ENCODE peak calls at places on chromosomes 3 and 15, in nine cellular contexts. One of them, this sample, is unnamed.

GRCh38 chr3:23455084-23455483 is 252.0 kb downstream of the UBE2E2 start:
- DNase-seq in HCT116: no peak
- DNase-seq in left ventricle myocardium inferior: no peak
- DNase-seq in ovary: peak; percentile 31
- DNase-seq in heart left ventricle: no peak
- DNase-seq in osteoblast: peak; percentile 89
- DNase-seq in fibroblast of lung: peak; percentile 87
- DNase-seq in psoas muscle: no peak
- DNase-seq in thoracic aorta: no peak
- DNase-seq in this sample: no peak

GRCh38 chr3:47617061-47618010 is 38.7 kb upstream of the CSPG5 start:
- DNase-seq in HCT116: no peak
- DNase-seq in heart left ventricle: no peak
- DNase-seq in left ventricle myocardium inferior: no peak
- DNase-seq in fibroblast of lung: peak; percentile 28
- DNase-seq in psoas muscle: no peak
- DNase-seq in osteoblast: no peak
- DNase-seq in ovary: no peak
- DNase-seq in thoracic aorta: no peak
- DNase-seq in this sample: no peak

GRCh38 chr15:78056714-78057269 is 20.7 kb downstream of the TBC1D2B start:
- DNase-seq in HCT116: no peak
- DNase-seq in fibroblast of lung: peak; percentile 54
- DNase-seq in osteoblast: peak; percentile 42
- DNase-seq in psoas muscle: no peak
- DNase-seq in left ventricle myocardium inferior: no peak
- DNase-seq in ovary: no peak
- DNase-seq in heart left ventricle: no peak
- DNase-seq in thoracic aorta: no peak
- DNase-seq in this sample: peak; percentile 51

GRCh38 chr3:45612918-45613602 is 18.5 kb downstream of the LIMD1 start:
- DNase-seq in thoracic aorta: no peak
- DNase-seq in left ventricle myocardium inferior: no peak
- DNase-seq in ovary: no peak
- DNase-seq in heart left ventricle: no peak
- DNase-seq in fibroblast of lung: peak; percentile 45
- DNase-seq in osteoblast: no peak
- DNase-seq in psoas muscle: no peak
- DNase-seq in HCT116: no peak
- DNase-seq in this sample: no peak

GRCh38 chr15:75339531-75340240 is 3.8 kb downstream of the COMMD4 start:
- DNase-seq in ovary: no peak
- DNase-seq in fibroblast of lung: no peak
- DNase-seq in HCT116: no peak
- DNase-seq in heart left ventricle: no peak
- DNase-seq in left ventricle myocardium inferior: no peak
- DNase-seq in thoracic aorta: no peak
- DNase-seq in psoas muscle: no peak
- DNase-seq in osteoblast: no peak
- DNase-seq in this sample: peak; percentile 37

GRCh38 chr15:68208641-68209240 is 3.6 kb upstream of the CALML4 start:
- DNase-seq in heart left ventricle: peak; percentile 6
- DNase-seq in fibroblast of lung: no peak
- DNase-seq in left ventricle myocardium inferior: no peak
- DNase-seq in osteoblast: no peak
- DNase-seq in HCT116: no peak
- DNase-seq in thoracic aorta: no peak
- DNase-seq in ovary: no peak
- DNase-seq in psoas muscle: no peak
- DNase-seq in this sample: peak; percentile 29

GRCh38 chr15:75985966-75986365 is 26.3 kb downstream of the NRG4 start:
- DNase-seq in ovary: no peak
- DNase-seq in fibroblast of lung: peak; percentile 6
- DNase-seq in HCT116: no peak
- DNase-seq in thoracic aorta: no peak
- DNase-seq in psoas muscle: no peak
- DNase-seq in left ventricle myocardium inferior: no peak
- DNase-seq in heart left ventricle: no peak
- DNase-seq in osteoblast: no peak
- DNase-seq in this sample: no peak

GRCh38 chr3:180252683-180253082 is 215.9 kb upstream of the PEX5L start:
- DNase-seq in ovary: no peak
- DNase-seq in thoracic aorta: no peak
- DNase-seq in psoas muscle: no peak
- DNase-seq in HCT116: no peak
- DNase-seq in osteoblast: no peak
- DNase-seq in heart left ventricle: no peak
- DNase-seq in fibroblast of lung: no peak
- DNase-seq in left ventricle myocardium inferior: no peak
- DNase-seq in this sample: no peak

GRCh38 chr3:141575879-141576743 is 89.3 kb downstream of the RASA2 start:
- DNase-seq in osteoblast: no peak
- DNase-seq in heart left ventricle: no peak
- DNase-seq in left ventricle myocardium inferior: no peak
- DNase-seq in ovary: no peak
- DNase-seq in thoracic aorta: no peak
- DNase-seq in HCT116: no peak
- DNase-seq in psoas muscle: no peak
- DNase-seq in fibroblast of lung: peak; percentile 11
- DNase-seq in this sample: peak; percentile 22

GRCh38 chr3:41033956-41034519 is 165.3 kb upstream of the CTNNB1 start:
- DNase-seq in psoas muscle: no peak
- DNase-seq in ovary: no peak
- DNase-seq in fibroblast of lung: no peak
- DNase-seq in left ventricle myocardium inferior: no peak
- DNase-seq in thoracic aorta: no peak
- DNase-seq in heart left ventricle: no peak
- DNase-seq in HCT116: no peak
- DNase-seq in osteoblast: no peak
- DNase-seq in this sample: no peak

GRCh38 chr15:41798607-41799487 is 24.6 kb downstream of the MAPKBP1 start:
- DNase-seq in psoas muscle: no peak
- DNase-seq in thoracic aorta: no peak
- DNase-seq in heart left ventricle: no peak
- DNase-seq in left ventricle myocardium inferior: no peak
- DNase-seq in ovary: no peak
- DNase-seq in osteoblast: no peak
- DNase-seq in fibroblast of lung: peak; percentile 20
- DNase-seq in HCT116: no peak
- DNase-seq in this sample: no peak

GRCh38 chr3:162368377-162368776 is 871.8 kb downstream of the OTOL1 start:
- DNase-seq in HCT116: no peak
- DNase-seq in fibroblast of lung: no peak
- DNase-seq in ovary: no peak
- DNase-seq in thoracic aorta: no peak
- DNase-seq in psoas muscle: no peak
- DNase-seq in osteoblast: no peak
- DNase-seq in left ventricle myocardium inferior: no peak
- DNase-seq in heart left ventricle: no peak
- DNase-seq in this sample: no peak

GRCh38 chr3:114879059-114880031 is 267.7 kb downstream of the ZBTB20 start:
- DNase-seq in ovary: peak; percentile 25
- DNase-seq in osteoblast: peak; percentile 49
- DNase-seq in HCT116: peak; percentile 86
- DNase-seq in heart left ventricle: no peak
- DNase-seq in psoas muscle: no peak
- DNase-seq in thoracic aorta: no peak
- DNase-seq in fibroblast of lung: peak; percentile 74
- DNase-seq in left ventricle myocardium inferior: no peak
- DNase-seq in this sample: no peak

GRCh38 chr3:8607285-8608040 is 37.1 kb downstream of the SSUH2 start:
- DNase-seq in osteoblast: peak; percentile 92
- DNase-seq in HCT116: peak; percentile 15
- DNase-seq in fibroblast of lung: peak; percentile 79
- DNase-seq in psoas muscle: peak; percentile 61
- DNase-seq in ovary: peak; percentile 72
- DNase-seq in left ventricle myocardium inferior: peak; percentile 69
- DNase-seq in heart left ventricle: peak; percentile 76
- DNase-seq in thoracic aorta: no peak
- DNase-seq in this sample: peak; percentile 74

GRCh38 chr3:154023148-154023547 is 98.0 kb upstream of the ARHGEF26 start:
- DNase-seq in left ventricle myocardium inferior: no peak
- DNase-seq in fibroblast of lung: no peak
- DNase-seq in HCT116: no peak
- DNase-seq in osteoblast: no peak
- DNase-seq in heart left ventricle: no peak
- DNase-seq in thoracic aorta: no peak
- DNase-seq in ovary: no peak
- DNase-seq in psoas muscle: no peak
- DNase-seq in this sample: no peak

GRCh38 chr3:54853573-54854404 is 74.1 kb downstream of the LRTM1 start:
- DNase-seq in thoracic aorta: peak; percentile 15
- DNase-seq in fibroblast of lung: peak; percentile 61
- DNase-seq in osteoblast: peak; percentile 89
- DNase-seq in heart left ventricle: peak; percentile 71
- DNase-seq in HCT116: no peak
- DNase-seq in left ventricle myocardium inferior: peak; percentile 70
- DNase-seq in psoas muscle: peak; percentile 78
- DNase-seq in ovary: peak; percentile 80
- DNase-seq in this sample: peak; percentile 92

DNA sequence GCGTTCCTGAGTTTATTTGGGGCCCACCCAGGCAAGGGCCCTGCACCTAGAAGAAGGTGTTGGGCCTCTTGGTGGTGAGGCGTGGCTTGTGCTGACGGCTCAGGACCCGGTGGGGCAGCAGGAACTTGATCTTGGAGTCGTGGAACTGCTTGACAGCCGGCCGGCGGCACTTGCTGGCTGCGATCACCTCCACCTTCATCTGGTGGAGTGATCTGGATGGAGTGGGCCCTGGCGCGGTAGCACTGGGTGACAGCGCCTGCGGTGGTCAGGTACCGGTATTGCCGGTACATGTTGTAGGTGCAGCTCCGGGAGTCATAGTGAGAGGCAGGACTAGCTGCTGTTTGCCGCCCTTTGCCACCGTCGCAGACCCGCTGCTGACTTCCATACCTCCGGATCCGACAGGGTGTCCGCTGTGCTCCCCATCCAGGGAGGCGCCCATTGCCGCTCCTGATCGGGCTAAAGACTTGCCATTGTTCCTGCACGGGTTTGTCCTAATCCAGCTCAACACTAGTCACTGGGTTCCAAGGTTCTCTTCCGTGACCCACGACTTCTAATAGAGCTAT is 136.8 kb downstream of the ANO10 start:
- DNase-seq in heart left ventricle: no peak
- DNase-seq in fibroblast of lung: no peak
- DNase-seq in thoracic aorta: no peak
- DNase-seq in left ventricle myocardium inferior: no peak
- DNase-seq in HCT116: no peak
- DNase-seq in osteoblast: no peak
- DNase-seq in psoas muscle: no peak
- DNase-seq in ovary: no peak
- DNase-seq in this sample: peak; percentile 57
- H3K4me3 ChIP-seq in heart left ventricle: no peak overlapping the region
- H3K4me3 ChIP-seq in fibroblast of lung: no peak overlapping the region
- H3K4me3 ChIP-seq in thoracic aorta: no peak overlapping the region
- H3K4me3 ChIP-seq in left ventricle myocardium inferior: no peak overlapping the region
- H3K4me3 ChIP-seq in HCT116: no peak overlapping the region
- H3K4me3 ChIP-seq in osteoblast: no peak overlapping the region
- H3K4me3 ChIP-seq in psoas muscle: no peak overlapping the region
- H3K4me3 ChIP-seq in ovary: no peak overlapping the region
- H3K4me3 ChIP-seq in this sample: no peak overlapping the region

DNA sequence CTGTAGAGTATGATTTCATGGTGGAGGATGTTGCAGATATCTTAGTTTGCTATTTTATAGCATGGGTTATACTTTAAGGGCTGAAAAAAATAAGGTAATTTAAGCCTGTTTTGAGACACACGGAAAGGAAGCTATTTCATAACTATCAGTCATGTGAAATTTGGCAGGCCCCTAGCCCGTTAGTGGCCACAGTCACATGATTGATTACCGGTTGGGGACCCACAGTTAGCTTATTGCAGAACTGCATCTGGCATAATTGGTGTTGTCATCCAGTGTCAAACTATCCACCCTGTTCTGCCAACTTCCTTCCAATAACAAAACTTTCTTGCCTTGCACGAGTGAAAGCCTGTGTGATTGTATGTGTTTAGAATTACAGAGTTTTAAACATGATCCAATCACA is 35.2 kb downstream of the FNDC3B start:
- DNase-seq in ovary: no peak
- DNase-seq in psoas muscle: peak; percentile 28
- DNase-seq in heart left ventricle: no peak
- DNase-seq in thoracic aorta: no peak
- DNase-seq in left ventricle myocardium inferior: no peak
- DNase-seq in osteoblast: no peak
- DNase-seq in fibroblast of lung: no peak
- DNase-seq in HCT116: no peak
- DNase-seq in this sample: no peak
- TF ChIP-seq CTCF in ovary: no peak
- TF ChIP-seq CTCF in psoas muscle: no peak
- TF ChIP-seq CTCF in heart left ventricle: no peak
- TF ChIP-seq CTCF in thoracic aorta: no peak
- TF ChIP-seq CTCF in left ventricle myocardium inferior: no peak
- TF ChIP-seq CTCF in osteoblast: no peak
- TF ChIP-seq CTCF in fibroblast of lung: no peak
- TF ChIP-seq CTCF in HCT116: no peak
- TF ChIP-seq CTCF in this sample: no peak

GRCh38 chr15:88543065-88543776 is 3.3 kb downstream of the DET1 start:
- DNase-seq in osteoblast: no peak
- DNase-seq in ovary: no peak
- DNase-seq in psoas muscle: no peak
- DNase-seq in heart left ventricle: no peak
- DNase-seq in HCT116: no peak
- DNase-seq in fibroblast of lung: no peak
- DNase-seq in thoracic aorta: no peak
- DNase-seq in left ventricle myocardium inferior: no peak
- DNase-seq in this sample: no peak
- H3K4me1 ChIP-seq in osteoblast: peaks cover 4% of the 10 kb centered on the region
- H3K4me1 ChIP-seq in ovary: peaks cover 14% of the 10 kb centered on the region
- H3K4me1 ChIP-seq in psoas muscle: peaks cover 4% of the 10 kb centered on the region
- H3K4me1 ChIP-seq in heart left ventricle: peaks cover 15% of the 10 kb centered on the region
- H3K4me1 ChIP-seq in HCT116: peaks cover 21% of the 10 kb centered on the region
- H3K4me1 ChIP-seq in fibroblast of lung: no peaks in the 10 kb centered on the region
- H3K4me1 ChIP-seq in thoracic aorta: no peaks in the 10 kb centered on the region
- H3K4me1 ChIP-seq in left ventricle myocardium inferior: peaks cover 41% of the 10 kb centered on the region
- H3K4me1 ChIP-seq in this sample: no peaks in the 10 kb centered on the region

GRCh38 chr15:63474810-63475316 is 29.5 kb upstream of the USP3 start:
- DNase-seq in fibroblast of lung: no peak
- DNase-seq in left ventricle myocardium inferior: no peak
- DNase-seq in HCT116: no peak
- DNase-seq in osteoblast: no peak
- DNase-seq in heart left ventricle: no peak
- DNase-seq in thoracic aorta: no peak
- DNase-seq in ovary: no peak
- DNase-seq in psoas muscle: no peak
- DNase-seq in this sample: no peak
- H3K4me3 ChIP-seq in fibroblast of lung: no peak overlapping the region
- H3K4me3 ChIP-seq in left ventricle myocardium inferior: no peak overlapping the region
- H3K4me3 ChIP-seq in HCT116: no peak overlapping the region
- H3K4me3 ChIP-seq in osteoblast: no peak overlapping the region
- H3K4me3 ChIP-seq in heart left ventricle: no peak overlapping the region
- H3K4me3 ChIP-seq in thoracic aorta: no peak overlapping the region
- H3K4me3 ChIP-seq in ovary: no peak overlapping the region
- H3K4me3 ChIP-seq in psoas muscle: no peak overlapping the region
- H3K4me3 ChIP-seq in this sample: no peak overlapping the region

DNA sequence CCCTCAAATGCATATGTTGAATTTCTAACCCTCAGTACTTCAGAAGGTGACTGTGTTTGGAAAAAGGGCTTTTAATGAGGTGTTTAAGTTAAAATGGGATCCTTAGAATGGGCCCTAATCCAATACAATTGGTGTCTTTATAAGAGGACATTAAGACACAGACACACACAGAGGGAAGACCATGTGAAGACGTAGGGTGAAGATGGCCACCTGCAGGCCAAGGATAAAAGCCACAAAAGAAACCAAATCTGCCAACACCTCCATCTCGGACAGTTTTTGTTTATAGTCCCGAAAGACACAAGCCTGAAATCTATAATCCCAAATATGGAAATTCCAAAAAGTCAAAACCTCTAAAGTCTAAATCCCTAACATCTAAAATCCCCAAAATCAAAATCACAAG is 4.1 kb upstream of the MASP1 start:
- DNase-seq in fibroblast of lung: no peak
- DNase-seq in ovary: no peak
- DNase-seq in HCT116: no peak
- DNase-seq in thoracic aorta: no peak
- DNase-seq in left ventricle myocardium inferior: no peak
- DNase-seq in psoas muscle: no peak
- DNase-seq in osteoblast: no peak
- DNase-seq in heart left ventricle: no peak
- DNase-seq in this sample: no peak
- TF ChIP-seq CTCF in fibroblast of lung: peak; percentile 2
- TF ChIP-seq CTCF in ovary: no peak
- TF ChIP-seq CTCF in HCT116: peak; percentile 47
- TF ChIP-seq CTCF in thoracic aorta: no peak
- TF ChIP-seq CTCF in left ventricle myocardium inferior: peak; percentile 40
- TF ChIP-seq CTCF in psoas muscle: no peak
- TF ChIP-seq CTCF in osteoblast: peak; percentile 25
- TF ChIP-seq CTCF in heart left ventricle: no peak
- TF ChIP-seq CTCF in this sample: no peak

This sample was measured in kidney.